ENCODE peak calls at places on chromosomes 4 and X, in eight cellular contexts. Z, X, N, M, T, U, A and Q are unnamed samples.

GRCh38 chr4:7005571-7005970 is 37.6 kb upstream of the TADA2B start:
- DNase-seq in Z (no peak), X (no peak), N (no peak), M (no peak), T (no peak), U (no peak), A (no peak), Q (no peak)

GRCh38 chr4:104772849-104773248 is 278.2 kb upstream of the CXXC4 start:
- DNase-seq in Z (no peak), X (no peak), N (no peak), M (no peak), T (no peak), U (no peak), A (no peak), Q (no peak)

GRCh38 chr4:143559757-143560147 is 46.2 kb downstream of the SMARCA5 start:
- DNase-seq in Z (no peak), X (no peak), N (no peak), M (no peak), T (no peak), U (no peak), A (peak; percentile 15), Q (no peak)

GRCh38 chrX:2401590-2402360 is 99.0 kb downstream of the DHRSX start:
- DNase-seq in Z (peak; percentile 61), X (no peak), N (no peak), M (peak; percentile 65), T (no peak), U (no peak), A (no peak), Q (peak; percentile 47)

GRCh38 chr4:39713691-39714090 is 15.8 kb downstream of the UBE2K start:
- DNase-seq in Z (no peak), X (no peak), N (peak; percentile 30), M (no peak), T (peak; percentile 57), U (no peak), A (no peak), Q (no peak)

GRCh38 chr4:142367326-142368188 is 478.5 kb downstream of the INPP4B start:
- DNase-seq in Z (no peak), X (no peak), N (no peak), M (no peak), T (peak; percentile 18), U (no peak), A (no peak), Q (no peak)

GRCh38 chr4:183924362-183925044 is 19.4 kb downstream of the STOX2 start:
- DNase-seq in Z (no peak), X (no peak), N (no peak), M (no peak), T (no peak), U (no peak), A (no peak), Q (no peak)

GRCh38 chr4:40630335-40631021 is 814 bp upstream of the RBM47 start:
- DNase-seq in Z (no peak), X (no peak), N (no peak), M (peak; percentile 67), T (no peak), U (no peak), A (no peak), Q (peak; percentile 73)

GRCh38 chr4:7872264-7872771 is 67.3 kb downstream of the AFAP1 start:
- DNase-seq in Z (peak; percentile 89), X (no peak), N (peak; percentile 96), M (peak; percentile 34), T (peak; percentile 89), U (no peak), A (peak; percentile 51), Q (peak; percentile 56)

GRCh38 chrX:118675336-118675965 is 52.0 kb upstream of the IL13RA1 start:
- DNase-seq in Z (no peak), X (no peak), N (no peak), M (no peak), T (no peak), U (no peak), A (no peak), Q (no peak)

GRCh38 chr4:82423245-82424054 is 6.8 kb downstream of the HNRNPDL start:
- DNase-seq in Z (no peak), X (no peak), N (peak; percentile 51), M (peak; percentile 91), T (peak; percentile 44), U (no peak), A (no peak), Q (no peak)

GRCh38 chr4:85763207-85763606 is 288.3 kb downstream of the ARHGAP24 start:
- DNase-seq in Z (no peak), X (no peak), N (no peak), M (peak; percentile 26), T (no peak), U (no peak), A (no peak), Q (no peak)

GRCh38 chrX:152904151-152905080 is 6.5 kb downstream of the ZNF185 start:
- DNase-seq in Z (peak; percentile 59), X (peak; percentile 1), N (peak; percentile 29), M (peak; percentile 83), T (peak; percentile 54), U (no peak), A (peak; percentile 46), Q (peak; percentile 63)

GRCh38 chr4:125321709-125322362 is 7.1 kb downstream of the FAT4 start:
- DNase-seq in Z (no peak), X (no peak), N (peak; percentile 83), M (peak; percentile 36), T (peak; percentile 53), U (no peak), A (no peak), Q (no peak)

GRCh38 chr4:148344382-148344781 is 97.8 kb downstream of the NR3C2 start:
- DNase-seq in Z (no peak), X (peak; percentile 32), N (no peak), M (no peak), T (no peak), U (no peak), A (no peak), Q (no peak)

GRCh38 chrX:46218373-46218772 is 326.8 kb downstream of the ZNF674 start:
- DNase-seq in Z (no peak), X (no peak), N (no peak), M (no peak), T (no peak), U (no peak), A (no peak), Q (no peak)

GRCh38 chrX:18490816-18491215 is 65.4 kb downstream of the CDKL5 start:
- DNase-seq in Z (no peak), X (no peak), N (peak; percentile 30), M (no peak), T (peak; percentile 26), U (no peak), A (no peak), Q (no peak)

GRCh38 chr4:86990510-86990909 is 55.7 kb downstream of the AFF1 start:
- DNase-seq in Z (no peak), X (no peak), N (no peak), M (no peak), T (no peak), U (no peak), A (no peak), Q (no peak)

GRCh38 chr4:154464654-154465053 is 26.9 kb downstream of the DCHS2 start:
- DNase-seq in Z (no peak), X (no peak), N (peak; percentile 2), M (no peak), T (no peak), U (no peak), A (no peak), Q (no peak)

GRCh38 chr4:154528866-154529265 is 21.3 kb downstream of the PLRG1 start:
- DNase-seq in Z (no peak), X (no peak), N (no peak), M (no peak), T (peak; percentile 31), U (no peak), A (no peak), Q (no peak)

GRCh38 chr4:657338-658030 is 16.6 kb downstream of the ATP5ME start:
- DNase-seq in Z (peak; percentile 32), X (no peak), N (no peak), M (no peak), T (no peak), U (no peak), A (no peak), Q (no peak)

GRCh38 chrX:140918398-140919043 is 83.9 kb upstream of the SPANXB1 start:
- DNase-seq in Z (no peak), X (no peak), N (peak; percentile 71), M (peak; percentile 79), T (peak; percentile 77), U (no peak), A (peak; percentile 46), Q (peak; percentile 41)

GRCh38 chr4:60814549-60814948 is 385.6 kb upstream of the ADGRL3 start:
- DNase-seq in Z (no peak), X (no peak), N (no peak), M (no peak), T (no peak), U (no peak), A (no peak), Q (no peak)

GRCh38 chrX:96685205-96686099 is 810 bp downstream of the DIAPH2 start:
- DNase-seq in Z (peak; percentile 63), X (no peak), N (peak; percentile 58), M (peak; percentile 57), T (peak; percentile 65), U (no peak), A (no peak), Q (peak; percentile 53)

GRCh38 chrX:56310581-56310980 is 78.4 kb downstream of the KLF8 start:
- DNase-seq in Z (no peak), X (no peak), N (no peak), M (no peak), T (no peak), U (no peak), A (no peak), Q (no peak)

GRCh38 chr4:48813984-48814383 is 16.9 kb upstream of the OCIAD1 start:
- DNase-seq in Z (no peak), X (no peak), N (peak; percentile 36), M (no peak), T (no peak), U (no peak), A (peak; percentile 42), Q (no peak)

GRCh38 chrX:53086464-53086863 is 4.3 kb downstream of the TSPYL2 start:
- DNase-seq in Z (peak; percentile 86), X (no peak), N (no peak), M (no peak), T (peak; percentile 47), U (no peak), A (no peak), Q (peak; percentile 91)

GRCh38 chr4:48315728-48316630 is 25.4 kb upstream of the SLAIN2 start:
- DNase-seq in Z (no peak), X (peak; percentile 41), N (peak; percentile 62), M (peak; percentile 60), T (peak; percentile 83), U (no peak), A (peak; percentile 12), Q (no peak)

GRCh38 chr4:121192500-121192899 is 28.4 kb upstream of the TNIP3 start:
- DNase-seq in Z (no peak), X (no peak), N (peak; percentile 40), M (peak; percentile 46), T (peak; percentile 65), U (no peak), A (peak; percentile 24), Q (no peak)